ENCODE peak calls at places on chromosome 7, in four cellular contexts. L, B, C and K are unnamed samples. For H3K9me3, the result is how much of the 10 kb centered on the place peaks cover.

GRCh38 chr7:1015631-1016121 is 28.7 kb upstream of the GPR146 start:
- DNase-seq in L (no peak), B (no peak), C (no peak), K (no peak)

GRCh38 chr7:2758673-2759603 is 70.9 kb downstream of the AMZ1 start:
- DNase-seq in L (no peak), B (no peak), C (no peak), K (no peak)

GRCh38 chr7:105656922-105657521 is 75.7 kb upstream of the EFCAB10 start:
- DNase-seq in L (peak), B (peak), C (peak), K (no peak)

GRCh38 chr7:133095119-133095671 is 13.3 kb upstream of the CHCHD3 start:
- DNase-seq in L (no peak), B (no peak), C (no peak), K (no peak)

GRCh38 chr7:22418251-22419046 is 61.5 kb upstream of the RAPGEF5 start:
- DNase-seq in L (no peak), B (no peak), C (no peak), K (no peak)

GRCh38 chr7:92177362-92177761 is 1.6 kb downstream of the LRRD1 start:
- DNase-seq in L (no peak), B (no peak), C (peak), K (no peak)

GRCh38 chr7:90952649-90952991 is 311.6 kb upstream of the FZD1 start:
- DNase-seq in L (no peak), B (no peak), C (no peak), K (no peak)

GRCh38 chr7:148625342-148625741 is 34.8 kb downstream of the C7orf33 start:
- DNase-seq in L (no peak), B (no peak), C (no peak), K (no peak)

GRCh38 chr7:45872116-45873034 is 507 bp downstream of the CCDC201 start:
- DNase-seq in L (no peak), B (no peak), C (peak), K (no peak)

GRCh38 chr7:73858807-73859206 is 2.2 kb upstream of the TMEM270 start:
- DNase-seq in L (no peak), B (no peak), C (peak), K (no peak)

GRCh38 chr7:55032069-55032699 is 13.4 kb downstream of the EGFR start:
- DNase-seq in L (no peak), B (no peak), C (peak), K (no peak)

GRCh38 chr7:39622609-39623311 is 612 bp upstream of the RALA start:
- DNase-seq in L (no peak), B (no peak), C (no peak), K (no peak)

GRCh38 chr7:149295481-149295850 is 33.5 kb downstream of the ZNF783 start:
- DNase-seq in L (no peak), B (no peak), C (no peak), K (no peak)

GRCh38 chr7:80960228-80960627 is 41.4 kb upstream of the SEMA3C start:
- DNase-seq in L (no peak), B (no peak), C (peak), K (no peak)

GRCh38 chr7:69739906-69740545 is 141.8 kb downstream of the AUTS2 start:
- DNase-seq in L (no peak), B (no peak), C (peak), K (peak)

GRCh38 chr7:112946350-112946749 is 140.3 kb downstream of the GPR85 start:
- DNase-seq in L (no peak), B (no peak), C (no peak), K (no peak)

GRCh38 chr7:127798023-127798422 is 146.0 kb downstream of the SND1 start:
- DNase-seq in L (no peak), B (peak), C (peak), K (peak)

GRCh38 chr7:32259917-32260596 is 189.8 kb upstream of the PDE1C start:
- DNase-seq in L (no peak), B (peak), C (no peak), K (no peak)

GRCh38 chr7:51121036-51121780 is 195.4 kb downstream of the COBL start:
- DNase-seq in L (no peak), B (no peak), C (no peak), K (no peak)

GRCh38 chr7:149825567-149826343 is 12.4 kb upstream of the ZNF862 start:
- DNase-seq in L (no peak), B (no peak), C (no peak), K (no peak)

GRCh38 chr7:154649434-154649833 is 353.5 kb downstream of the PAXIP1 start:
- DNase-seq in L (no peak), B (no peak), C (no peak), K (no peak)

GRCh38 chr7:154651501-154651900 is 351.4 kb downstream of the PAXIP1 start:
- DNase-seq in L (no peak), B (no peak), C (no peak), K (no peak)

GRCh38 chr7:154650275-154650674 is 352.6 kb downstream of the PAXIP1 start:
- DNase-seq in L (no peak), B (no peak), C (no peak), K (no peak)

GRCh38 chr7:154647625-154648024 is 355.3 kb downstream of the PAXIP1 start:
- DNase-seq in L (no peak), B (no peak), C (no peak), K (no peak)

GRCh38 chr7:154649015-154649414 is 353.9 kb downstream of the PAXIP1 start:
- DNase-seq in L (no peak), B (no peak), C (no peak), K (no peak)
- H3K9me3 ChIP-seq in L (under half), B (under half), C (under half), K (under half)

GRCh38 chr7:158259141-158259540 is 328.5 kb downstream of the PTPRN2 start:
- DNase-seq in L (no peak), B (no peak), C (no peak), K (no peak)
- H3K9me3 ChIP-seq in L (under half), B (under half), C (under half), K (under half)

GRCh38 chr7:47355684-47356083 is 226.2 kb downstream of the TNS3 start:
- DNase-seq in L (no peak), B (peak), C (no peak), K (no peak)

GRCh38 chr7:47357863-47358262 is 224.0 kb downstream of the TNS3 start:
- DNase-seq in L (no peak), B (no peak), C (no peak), K (no peak)

GRCh38 chr7:47357398-47357797 is 224.5 kb downstream of the TNS3 start:
- DNase-seq in L (no peak), B (peak), C (no peak), K (no peak)

GRCh38 chr7:47354831-47355541 is 226.9 kb downstream of the TNS3 start:
- DNase-seq in L (no peak), B (peak), C (no peak), K (peak)

GRCh38 chr7:47356261-47356660 is 225.7 kb downstream of the TNS3 start:
- DNase-seq in L (no peak), B (peak), C (no peak), K (no peak)
- H3K9me3 ChIP-seq in L (under half), B (under half), C (under half), K (under half)

DNA sequence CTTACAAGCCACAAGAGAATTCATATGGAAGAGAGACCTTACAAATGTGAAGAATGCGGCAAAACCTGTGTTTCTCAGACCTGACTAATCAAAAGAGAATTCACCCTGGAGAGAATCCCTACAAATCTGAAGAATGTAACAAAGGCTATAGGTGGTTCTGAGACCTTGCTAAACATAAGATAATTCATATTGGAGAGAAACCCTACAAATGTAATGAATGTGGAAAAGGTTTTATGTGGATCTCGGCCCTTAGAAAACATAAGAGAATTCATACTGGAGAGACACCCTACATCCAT is 33.4 kb downstream of the ZNF727 start:
- DNase-seq in L (no peak), B (no peak), C (no peak), K (no peak)
- H3K9me3 ChIP-seq in L (half or more), B (half or more), C (under half), K (half or more)

DNA sequence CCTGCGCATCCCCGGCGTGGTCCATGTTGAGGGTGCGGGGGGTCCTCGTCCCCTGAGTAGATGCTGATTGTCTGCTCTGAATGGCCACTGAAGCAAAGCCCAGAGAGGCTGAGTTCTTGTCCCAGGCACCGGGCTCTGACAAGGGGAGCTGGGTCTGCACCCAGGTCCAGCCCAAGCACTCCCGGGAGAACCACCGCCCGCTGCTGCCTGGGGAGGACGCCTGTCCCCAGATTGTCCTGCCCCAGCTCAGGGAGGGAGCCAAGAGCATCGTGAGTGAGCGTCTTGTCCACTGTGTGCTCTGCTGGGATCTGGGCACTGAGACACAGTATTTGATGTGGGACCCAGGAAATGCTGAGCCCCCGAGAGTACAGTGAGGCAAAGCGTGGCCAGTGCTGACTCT is 143.8 kb downstream of the DNAJB6 start:
- DNase-seq in L (no peak), B (no peak), C (no peak), K (peak)
- H3K9me3 ChIP-seq in L (under half), B (under half), C (under half), K (under half)

DNA sequence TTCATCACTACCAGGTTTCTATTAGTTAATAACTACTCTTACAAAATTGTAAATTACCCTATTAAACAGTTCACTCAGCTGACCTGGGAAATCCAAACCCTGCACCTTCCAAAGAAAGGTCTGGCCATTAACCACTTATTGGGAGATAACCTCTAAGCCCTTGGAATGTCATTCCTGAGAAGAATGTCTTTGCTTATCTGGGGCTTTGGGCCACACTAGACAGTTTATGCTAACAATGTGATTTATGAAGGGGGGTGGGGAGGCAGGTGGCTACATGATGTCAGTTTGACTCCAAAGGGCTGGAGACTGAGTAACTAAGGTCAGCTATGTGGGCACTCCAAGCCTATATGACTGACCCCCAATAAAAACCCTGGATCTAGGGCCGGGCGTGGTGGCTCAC is 50.7 kb downstream of the AKR1D1 start:
- DNase-seq in L (no peak), B (no peak), C (no peak), K (no peak)
- H3K9me3 ChIP-seq in L (under half), B (under half), C (under half), K (under half)